ENCODE peak calls at places on chromosomes 7 and 10, in eight cellular contexts. I, X, J, F, M, P, Q and V are unnamed samples.

GRCh38 chr10:13550813-13551212 is 22.0 kb upstream of the BEND7 start:
- DNase-seq in I (no peak), X (no peak), J (no peak), F (no peak), M (no peak), P (no peak), Q (no peak), V (no peak)

GRCh38 chr10:32412499-32412853 is 33.5 kb upstream of the CCDC7 start:
- DNase-seq in I (no peak), X (no peak), J (no peak), F (peak), M (no peak), P (no peak), Q (no peak), V (no peak)

GRCh38 chr10:58565256-58565655 is 52.6 kb downstream of the BICC1 start:
- DNase-seq in I (no peak), X (no peak), J (no peak), F (no peak), M (no peak), P (no peak), Q (no peak), V (no peak)

GRCh38 chr7:36103837-36104561 is 49.1 kb upstream of the EEPD1 start:
- DNase-seq in I (no peak), X (no peak), J (no peak), F (no peak), M (no peak), P (no peak), Q (no peak), V (no peak)

GRCh38 chr10:104199567-104199966 is 32.6 kb downstream of the CFAP43 start:
- DNase-seq in I (no peak), X (no peak), J (no peak), F (no peak), M (no peak), P (no peak), Q (no peak), V (no peak)

GRCh38 chr10:60358282-60358681 is 31.4 kb downstream of the ANK3 start:
- DNase-seq in I (no peak), X (no peak), J (no peak), F (no peak), M (no peak), P (no peak), Q (no peak), V (no peak)

GRCh38 chr10:132294561-132295320 is 13.0 kb downstream of the STK32C start:
- DNase-seq in I (no peak), X (no peak), J (no peak), F (no peak), M (no peak), P (no peak), Q (peak), V (no peak)

GRCh38 chr7:106282374-106282773 is 2.4 kb downstream of the NAMPT start:
- DNase-seq in I (no peak), X (no peak), J (no peak), F (no peak), M (no peak), P (no peak), Q (no peak), V (no peak)

GRCh38 chr10:125146791-125147604 is 13.4 kb downstream of the CTBP2 start:
- DNase-seq in I (no peak), X (no peak), J (no peak), F (peak), M (peak), P (no peak), Q (peak), V (no peak)

GRCh38 chr7:84490661-84491060 is 296.1 kb upstream of the SEMA3A start:
- DNase-seq in I (no peak), X (no peak), J (no peak), F (peak), M (no peak), P (no peak), Q (no peak), V (no peak)

GRCh38 chr7:109844362-109844761 is 1246.6 kb upstream of the LRRN3 start:
- DNase-seq in I (no peak), X (no peak), J (peak), F (peak), M (no peak), P (no peak), Q (no peak), V (no peak)